ENCODE peak calls at places on chromosomes 12 and 14, in six cellular contexts. T is K562, O is GM12878, R is HepG2, Q is HCT116, D is H1. K is an unnamed sample.

GRCh38 chr12:68001486-68002466 is 12.5 kb downstream of the IFNG-AS1 start:
- DNase-seq in T (peak; percentile 11), O (no peak), R (no peak), Q (no peak), D (no peak), K (no peak)

GRCh38 chr14:61174395-61175386 is 106.4 kb downstream of the TMEM30B start:
- DNase-seq in T (no peak), O (no peak), R (no peak), Q (no peak), D (no peak), K (no peak)

GRCh38 chr12:30126944-30127343 is 343.2 kb upstream of the TMTC1 start:
- DNase-seq in T (no peak), O (no peak), R (no peak), Q (no peak), D (no peak), K (no peak)

GRCh38 chr14:89779707-89780106 is 174.8 kb downstream of the EFCAB11 start:
- DNase-seq in T (no peak), O (no peak), R (no peak), Q (no peak), D (no peak), K (no peak)

GRCh38 chr12:52415870-52416750 is 10.0 kb upstream of the KRT82 start:
- DNase-seq in T (no peak), O (no peak), R (no peak), Q (no peak), D (no peak), K (no peak)

GRCh38 chr14:103449762-103450161 is 64.5 kb downstream of the MARK3 start:
- DNase-seq in T (no peak), O (no peak), R (no peak), Q (no peak), D (no peak), K (no peak)

GRCh38 chr12:67220065-67220464 is 49.1 kb upstream of the CAND1 start:
- DNase-seq in T (no peak), O (no peak), R (peak; percentile 10), Q (peak; percentile 15), D (no peak), K (no peak)

GRCh38 chr12:32589165-32589891 is 89.8 kb upstream of the DNM1L start:
- DNase-seq in T (no peak), O (no peak), R (no peak), Q (no peak), D (no peak), K (no peak)

GRCh38 chr14:88421286-88421685 is 35.8 kb downstream of the SPATA7 start:
- DNase-seq in T (no peak), O (no peak), R (no peak), Q (no peak), D (no peak), K (no peak)

GRCh38 chr12:109783965-109784244 is 49.3 kb downstream of the TRPV4 start:
- DNase-seq in T (no peak), O (no peak), R (no peak), Q (no peak), D (no peak), K (no peak)

GRCh38 chr14:80792756-80793155 is 148.8 kb downstream of the CEP128 start:
- DNase-seq in T (no peak), O (no peak), R (no peak), Q (no peak), D (no peak), K (no peak)

GRCh38 chr12:88575361-88575959 is 4.8 kb downstream of the KITLG start:
- DNase-seq in T (no peak), O (no peak), R (no peak), Q (no peak), D (no peak), K (no peak)

GRCh38 chr12:68122236-68122920 is 37.2 kb downstream of the IFNG start:
- DNase-seq in T (no peak), O (no peak), R (no peak), Q (no peak), D (no peak), K (no peak)

GRCh38 chr14:34718750-34719304 is 4.4 kb upstream of the CFL2 start:
- DNase-seq in T (no peak), O (no peak), R (no peak), Q (no peak), D (no peak), K (no peak)

GRCh38 chr14:85461432-85462133 is 68.4 kb upstream of the FLRT2 start:
- DNase-seq in T (no peak), O (no peak), R (no peak), Q (no peak), D (no peak), K (no peak)

GRCh38 chr12:103855896-103856657 is 15.0 kb upstream of the NT5DC3 start:
- DNase-seq in T (no peak), O (no peak), R (no peak), Q (no peak), D (no peak), K (no peak)
- H3K4me1 ChIP-seq in T (peaks cover 9% of the 10 kb centered on the region), O (no peaks in the 10 kb centered on the region), R (peaks cover 81% of the 10 kb centered on the region), Q (peaks cover 35% of the 10 kb centered on the region), D (no peaks in the 10 kb centered on the region), K (no peaks in the 10 kb centered on the region)

GRCh38 chr12:91138337-91138905 is 27.1 kb upstream of the LUM start:
- DNase-seq in T (no peak), O (no peak), R (no peak), Q (no peak), D (no peak), K (no peak)

GRCh38 chr12:91139264-91139663 is 28.0 kb upstream of the LUM start:
- DNase-seq in T (no peak), O (no peak), R (no peak), Q (no peak), D (no peak), K (no peak)

GRCh38 chr12:91129662-91130362 is 18.5 kb upstream of the LUM start:
- DNase-seq in T (no peak), O (no peak), R (no peak), Q (no peak), D (no peak), K (no peak)

GRCh38 chr12:91133871-91134270 is 22.6 kb upstream of the LUM start:
- DNase-seq in T (no peak), O (no peak), R (no peak), Q (no peak), D (no peak), K (no peak)
- TF ChIP-seq ZNF274 in T (no peak), O (no peak), R (no peak), Q (no peak), D (no peak), K (no peak)

DNA sequence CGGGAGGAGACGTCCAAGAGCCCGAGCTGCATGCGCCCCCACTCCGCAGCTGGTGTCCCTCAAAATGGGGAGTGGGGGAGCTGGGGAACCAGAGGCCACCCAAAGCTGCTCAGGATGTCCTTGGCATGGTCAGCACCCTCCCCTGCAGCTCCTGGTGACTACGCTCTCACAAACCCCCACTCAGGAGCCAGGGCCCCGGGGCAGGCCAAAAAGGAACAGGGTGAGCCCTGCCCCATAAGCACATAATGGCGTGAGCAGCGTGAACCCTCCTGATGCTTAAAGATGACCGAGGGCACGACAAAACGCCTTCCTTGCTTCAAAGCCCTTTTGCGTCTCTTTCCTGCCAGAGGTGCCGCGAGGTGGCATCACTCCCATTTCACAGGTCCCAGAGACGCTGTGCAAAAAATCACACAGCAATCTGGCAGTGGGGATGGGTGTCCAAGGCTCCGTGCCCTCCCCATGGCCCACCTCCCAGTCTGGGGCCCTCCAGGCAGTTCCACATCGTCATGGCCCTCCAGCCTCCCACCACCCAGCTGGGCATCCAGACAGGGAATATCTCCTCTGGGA is 13.5 kb downstream of the NCOR2 start:
- DNase-seq in T (no peak), O (no peak), R (no peak), Q (no peak), D (no peak), K (no peak)
- H3K9ac ChIP-seq in T (no peak overlapping the region), O (no peak overlapping the region), R (no peak overlapping the region), Q (no peak overlapping the region), D (no peak overlapping the region), K (peak overlapping the region; percentile 3)

DNA sequence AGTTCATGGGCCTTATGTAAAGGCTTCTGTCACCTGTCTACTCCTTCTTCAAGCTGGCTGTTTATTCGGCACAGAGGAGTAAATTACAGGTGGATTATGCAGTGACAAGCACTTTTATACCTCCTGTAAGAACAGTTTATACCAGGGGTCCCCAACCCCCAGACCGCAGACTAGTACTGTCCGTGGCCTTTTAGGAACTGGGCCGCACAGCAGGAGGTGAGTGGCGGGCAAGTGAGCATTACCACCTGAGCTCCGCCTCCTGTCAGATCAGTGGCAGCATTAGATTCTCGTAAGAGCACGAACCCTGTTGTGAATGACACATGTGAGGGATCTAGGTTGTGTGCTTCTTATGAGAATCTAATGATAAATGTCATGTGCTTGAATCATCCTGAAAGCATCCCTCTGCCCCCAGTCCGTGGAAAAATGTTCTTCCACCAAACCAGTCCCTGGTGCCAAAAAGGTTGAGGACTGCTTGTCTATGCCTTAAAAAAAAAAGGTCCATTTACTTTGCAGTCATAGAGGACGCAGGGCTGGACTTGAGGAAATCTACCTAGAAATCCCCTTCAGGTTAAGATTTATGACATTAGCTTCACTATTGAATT is 78.8 kb downstream of the ETV6 start:
- DNase-seq in T (no peak), O (no peak), R (no peak), Q (no peak), D (no peak), K (no peak)
- H3K4me1 ChIP-seq in T (peaks cover 6% of the 10 kb centered on the region), O (peaks cover 93% of the 10 kb centered on the region), R (peaks cover 22% of the 10 kb centered on the region), Q (peaks cover 34% of the 10 kb centered on the region), D (peaks cover 8% of the 10 kb centered on the region), K (no peaks in the 10 kb centered on the region)

DNA sequence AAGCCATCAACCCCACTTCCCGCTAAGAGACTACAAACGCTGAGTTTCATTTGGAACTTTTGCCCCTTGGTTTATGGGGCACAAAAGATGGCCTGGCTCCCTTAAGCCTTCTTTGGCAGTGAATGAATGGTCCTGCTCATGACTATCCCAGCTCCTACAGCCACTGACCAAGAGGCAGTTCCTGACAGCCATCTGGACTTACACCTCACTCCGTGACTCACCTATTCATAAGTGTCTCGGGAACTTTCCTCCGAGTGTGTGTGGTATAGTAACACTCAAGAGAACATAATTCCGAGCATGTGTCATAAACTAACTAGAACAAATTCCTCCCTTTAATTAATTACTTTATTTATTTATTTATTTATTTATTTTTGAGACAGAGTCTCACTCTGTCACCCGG is 51.9 kb upstream of the NUDT4 start:
- DNase-seq in T (no peak), O (no peak), R (no peak), Q (no peak), D (no peak), K (no peak)
- TF ChIP-seq ZNF274 in T (no peak), O (no peak), R (no peak), Q (no peak), D (no peak), K (no peak)